ENCODE peak calls at places on chromosomes 16 and 17, in nine cellular contexts. One of them, this sample, is unnamed.

GRCh38 chr16:15493416-15494181 is 59.2 kb downstream of the BMERB1 start:
- DNase-seq in EL: peak; percentile 53
- DNase-seq in NCI-H748 treated with DMSO at 0.1 percent for 48 hours: no peak
- DNase-seq in heart left ventricle: no peak
- DNase-seq in Peyer's patch: no peak
- DNase-seq in vagina: no peak
- DNase-seq in aorta: no peak
- DNase-seq in ACHN: no peak
- DNase-seq in stimulated activated CD8-positive, alpha-beta memory T cell treated with anti-CD3 and anti-CD28 coated beads, Interleukin-12 subunit alpha, Interleukin-12 subunit beta, amount 100 ng/mL, for 4 hours: no peak
- DNase-seq in this sample: no peak

GRCh38 chr16:50441758-50442157 is 73.0 kb upstream of the BRD7 start:
- DNase-seq in vagina: no peak
- DNase-seq in EL: no peak
- DNase-seq in aorta: no peak
- DNase-seq in NCI-H748 treated with DMSO at 0.1 percent for 48 hours: no peak
- DNase-seq in heart left ventricle: no peak
- DNase-seq in ACHN: no peak
- DNase-seq in stimulated activated CD8-positive, alpha-beta memory T cell treated with anti-CD3 and anti-CD28 coated beads, Interleukin-12 subunit alpha, Interleukin-12 subunit beta, amount 100 ng/mL, for 4 hours: no peak
- DNase-seq in Peyer's patch: no peak
- DNase-seq in this sample: no peak

GRCh38 chr17:30332057-30332542 is 1.8 kb downstream of the TMIGD1 start:
- DNase-seq in EL: peak; percentile 73
- DNase-seq in stimulated activated CD8-positive, alpha-beta memory T cell treated with anti-CD3 and anti-CD28 coated beads, Interleukin-12 subunit alpha, Interleukin-12 subunit beta, amount 100 ng/mL, for 4 hours: no peak
- DNase-seq in aorta: no peak
- DNase-seq in vagina: no peak
- DNase-seq in heart left ventricle: no peak
- DNase-seq in Peyer's patch: no peak
- DNase-seq in NCI-H748 treated with DMSO at 0.1 percent for 48 hours: no peak
- DNase-seq in ACHN: peak; percentile 27
- DNase-seq in this sample: peak; percentile 63

GRCh38 chr17:3582921-3583320 is 25.3 kb upstream of the TRPV3 start:
- DNase-seq in stimulated activated CD8-positive, alpha-beta memory T cell treated with anti-CD3 and anti-CD28 coated beads, Interleukin-12 subunit alpha, Interleukin-12 subunit beta, amount 100 ng/mL, for 4 hours: no peak
- DNase-seq in vagina: no peak
- DNase-seq in heart left ventricle: no peak
- DNase-seq in ACHN: no peak
- DNase-seq in NCI-H748 treated with DMSO at 0.1 percent for 48 hours: no peak
- DNase-seq in aorta: no peak
- DNase-seq in Peyer's patch: no peak
- DNase-seq in EL: no peak
- DNase-seq in this sample: no peak

GRCh38 chr16:53881371-53881770 is 177.4 kb downstream of the FTO start:
- DNase-seq in ACHN: no peak
- DNase-seq in Peyer's patch: no peak
- DNase-seq in stimulated activated CD8-positive, alpha-beta memory T cell treated with anti-CD3 and anti-CD28 coated beads, Interleukin-12 subunit alpha, Interleukin-12 subunit beta, amount 100 ng/mL, for 4 hours: no peak
- DNase-seq in EL: peak; percentile 44
- DNase-seq in NCI-H748 treated with DMSO at 0.1 percent for 48 hours: no peak
- DNase-seq in aorta: no peak
- DNase-seq in vagina: no peak
- DNase-seq in heart left ventricle: no peak
- DNase-seq in this sample: peak; percentile 95

GRCh38 chr16:57609541-57610401 is 18.7 kb upstream of the ADGRG1 start:
- DNase-seq in stimulated activated CD8-positive, alpha-beta memory T cell treated with anti-CD3 and anti-CD28 coated beads, Interleukin-12 subunit alpha, Interleukin-12 subunit beta, amount 100 ng/mL, for 4 hours: no peak
- DNase-seq in ACHN: no peak
- DNase-seq in heart left ventricle: no peak
- DNase-seq in Peyer's patch: peak; percentile 56
- DNase-seq in EL: no peak
- DNase-seq in vagina: no peak
- DNase-seq in NCI-H748 treated with DMSO at 0.1 percent for 48 hours: no peak
- DNase-seq in aorta: no peak
- DNase-seq in this sample: peak; percentile 36

GRCh38 chr16:29151317-29151716 is 166.5 kb downstream of the LAT start:
- DNase-seq in NCI-H748 treated with DMSO at 0.1 percent for 48 hours: no peak
- DNase-seq in Peyer's patch: no peak
- DNase-seq in ACHN: no peak
- DNase-seq in vagina: no peak
- DNase-seq in stimulated activated CD8-positive, alpha-beta memory T cell treated with anti-CD3 and anti-CD28 coated beads, Interleukin-12 subunit alpha, Interleukin-12 subunit beta, amount 100 ng/mL, for 4 hours: no peak
- DNase-seq in EL: no peak
- DNase-seq in aorta: peak; percentile 38
- DNase-seq in heart left ventricle: peak; percentile 53
- DNase-seq in this sample: no peak

GRCh38 chr17:79202476-79202875 is 127.9 kb downstream of the ENGASE start:
- DNase-seq in vagina: no peak
- DNase-seq in ACHN: no peak
- DNase-seq in heart left ventricle: no peak
- DNase-seq in EL: no peak
- DNase-seq in aorta: no peak
- DNase-seq in stimulated activated CD8-positive, alpha-beta memory T cell treated with anti-CD3 and anti-CD28 coated beads, Interleukin-12 subunit alpha, Interleukin-12 subunit beta, amount 100 ng/mL, for 4 hours: no peak
- DNase-seq in Peyer's patch: no peak
- DNase-seq in NCI-H748 treated with DMSO at 0.1 percent for 48 hours: no peak
- DNase-seq in this sample: no peak

GRCh38 chr16:88350922-88351321 is 31.8 kb upstream of the ZNF469 start:
- DNase-seq in stimulated activated CD8-positive, alpha-beta memory T cell treated with anti-CD3 and anti-CD28 coated beads, Interleukin-12 subunit alpha, Interleukin-12 subunit beta, amount 100 ng/mL, for 4 hours: no peak
- DNase-seq in ACHN: no peak
- DNase-seq in vagina: no peak
- DNase-seq in aorta: peak; percentile 29
- DNase-seq in heart left ventricle: peak; percentile 59
- DNase-seq in EL: no peak
- DNase-seq in Peyer's patch: no peak
- DNase-seq in NCI-H748 treated with DMSO at 0.1 percent for 48 hours: no peak
- DNase-seq in this sample: no peak

GRCh38 chr17:1557355-1558095 is 5.1 kb downstream of the PITPNA start:
- DNase-seq in EL: peak; percentile 34
- DNase-seq in vagina: no peak
- DNase-seq in heart left ventricle: peak; percentile 57
- DNase-seq in Peyer's patch: no peak
- DNase-seq in aorta: no peak
- DNase-seq in NCI-H748 treated with DMSO at 0.1 percent for 48 hours: no peak
- DNase-seq in ACHN: no peak
- DNase-seq in stimulated activated CD8-positive, alpha-beta memory T cell treated with anti-CD3 and anti-CD28 coated beads, Interleukin-12 subunit alpha, Interleukin-12 subunit beta, amount 100 ng/mL, for 4 hours: no peak
- DNase-seq in this sample: peak; percentile 69

GRCh38 chr17:21500064-21500463 is 123.9 kb downstream of the KCNJ12 start:
- DNase-seq in ACHN: no peak
- DNase-seq in NCI-H748 treated with DMSO at 0.1 percent for 48 hours: no peak
- DNase-seq in aorta: no peak
- DNase-seq in vagina: peak; percentile 64
- DNase-seq in heart left ventricle: no peak
- DNase-seq in EL: no peak
- DNase-seq in Peyer's patch: no peak
- DNase-seq in stimulated activated CD8-positive, alpha-beta memory T cell treated with anti-CD3 and anti-CD28 coated beads, Interleukin-12 subunit alpha, Interleukin-12 subunit beta, amount 100 ng/mL, for 4 hours: no peak
- DNase-seq in this sample: no peak